ENCODE peak calls at places on chromosomes 12 and 14, in eight cellular contexts. K is fibroblast of villous mesenchyme, I is fibroblast of mammary gland, A is lower leg skin, O is fibroblast of lung, J is AG10803, C is HFF-Myc, H is mammary epithelial cell. W is an unnamed sample.

GRCh38 chr14:67428501-67429031 is 16.6 kb upstream of the PLEK2 start:
- DNase-seq in K (peak; percentile 33), I (peak; percentile 83), A (no peak), O (peak; percentile 43), J (peak; percentile 80), C (peak; percentile 52), H (peak; percentile 59), W (no peak)

GRCh38 chr12:124493809-124494750 is 73.3 kb downstream of the NCOR2 start:
- DNase-seq in K (no peak), I (no peak), A (no peak), O (no peak), J (no peak), C (no peak), H (no peak), W (peak; percentile 94)

GRCh38 chr12:124684971-124685688 is 117.7 kb upstream of the NCOR2 start:
- DNase-seq in K (peak; percentile 89), I (peak; percentile 91), A (peak; percentile 64), O (peak; percentile 85), J (peak; percentile 77), C (peak; percentile 39), H (peak; percentile 67), W (peak; percentile 25)

GRCh38 chr12:9347328-9348127 is 139.3 kb upstream of the PZP start:
- DNase-seq in K (peak; percentile 55), I (peak; percentile 52), A (no peak), O (peak; percentile 71), J (peak; percentile 52), C (no peak), H (peak; percentile 97), W (no peak)

GRCh38 chr12:117279606-117280005 is 81.8 kb downstream of the NOS1 start:
- DNase-seq in K (no peak), I (no peak), A (no peak), O (no peak), J (no peak), C (no peak), H (no peak), W (peak; percentile 21)

GRCh38 chr14:51094282-51094821 is 553 bp downstream of the TRIM9 start:
- DNase-seq in K (no peak), I (no peak), A (no peak), O (peak; percentile 3), J (no peak), C (no peak), H (no peak), W (no peak)

GRCh38 chr14:60561845-60562746 is 53.1 kb downstream of the SIX6 start:
- DNase-seq in K (peak; percentile 64), I (peak; percentile 87), A (no peak), O (peak; percentile 84), J (peak; percentile 80), C (peak; percentile 52), H (peak; percentile 47), W (peak; percentile 81)

GRCh38 chr14:99232406-99233214 is 39.4 kb downstream of the BCL11B start:
- DNase-seq in K (no peak), I (no peak), A (no peak), O (no peak), J (peak; percentile 39), C (no peak), H (no peak), W (peak; percentile 35)

GRCh38 chr12:65093571-65093970 is 27.5 kb downstream of the WIF1 start:
- DNase-seq in K (no peak), I (peak; percentile 62), A (no peak), O (peak; percentile 3), J (no peak), C (no peak), H (no peak), W (no peak)

GRCh38 chr14:21734457-21735074 is 60.9 kb upstream of the OR4E1 start:
- DNase-seq in K (peak; percentile 51), I (peak; percentile 59), A (no peak), O (peak; percentile 24), J (no peak), C (peak; percentile 2), H (peak; percentile 34), W (peak; percentile 68)

GRCh38 chr12:107485731-107486130 is 199.9 kb upstream of the PWP1 start:
- DNase-seq in K (no peak), I (peak; percentile 18), A (no peak), O (no peak), J (no peak), C (no peak), H (no peak), W (no peak)

GRCh38 chr12:107488666-107489065 is 196.9 kb upstream of the PWP1 start:
- DNase-seq in K (no peak), I (peak; percentile 87), A (no peak), O (peak; percentile 42), J (peak; percentile 75), C (no peak), H (no peak), W (no peak)

GRCh38 chr12:107484941-107485340 is 200.7 kb upstream of the PWP1 start:
- DNase-seq in K (no peak), I (no peak), A (no peak), O (no peak), J (no peak), C (no peak), H (no peak), W (no peak)

GRCh38 chr12:107486140-107486892 is 199.3 kb upstream of the PWP1 start:
- DNase-seq in K (no peak), I (no peak), A (no peak), O (no peak), J (no peak), C (no peak), H (no peak), W (no peak)

GRCh38 chr12:107487011-107487680 is 198.5 kb upstream of the PWP1 start:
- DNase-seq in K (no peak), I (no peak), A (no peak), O (no peak), J (no peak), C (no peak), H (no peak), W (no peak)
- TF ChIP-seq CTCF in K (no peak), I (no peak), A (no peak), O (no peak), J (no peak), C (no peak), H (no peak), W (no peak)

DNA sequence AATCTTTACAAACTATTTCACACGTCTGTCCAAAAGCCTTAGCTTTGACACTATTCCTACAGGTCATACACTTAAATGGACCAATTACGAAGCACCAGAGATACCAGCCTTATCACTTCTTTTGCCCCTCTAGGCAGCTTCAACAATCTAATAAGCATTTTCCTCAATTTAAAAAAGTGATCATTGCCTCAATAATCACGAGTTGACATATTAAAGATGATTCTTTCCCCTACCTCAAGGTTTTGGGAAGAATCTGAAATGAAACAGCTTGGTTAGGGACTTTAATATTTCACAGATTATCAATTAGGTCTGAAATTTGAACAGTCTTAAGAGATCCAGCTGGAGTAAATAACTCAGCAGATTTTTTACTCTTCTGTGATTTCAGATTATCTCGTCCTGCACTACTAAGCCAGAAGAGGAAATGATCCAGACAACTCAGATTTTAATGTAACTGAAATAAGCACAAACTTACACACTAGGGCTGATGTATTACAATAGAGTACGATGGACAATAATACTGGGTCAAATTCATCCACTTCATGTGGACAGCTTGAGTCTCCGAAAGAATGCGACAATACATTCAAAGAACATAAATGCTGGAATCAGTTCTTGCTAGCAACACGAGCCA is 15.9 kb downstream of the UBE2N start:
- DNase-seq in K (no peak), I (no peak), A (no peak), O (no peak), J (no peak), C (no peak), H (no peak), W (no peak)
- H3K4me3 ChIP-seq in K (no peak overlapping the region), I (no peak overlapping the region), A (no peak overlapping the region), O (no peak overlapping the region), J (no peak overlapping the region), C (no peak overlapping the region), H (no peak overlapping the region), W (peak overlapping the region; percentile 32)

DNA sequence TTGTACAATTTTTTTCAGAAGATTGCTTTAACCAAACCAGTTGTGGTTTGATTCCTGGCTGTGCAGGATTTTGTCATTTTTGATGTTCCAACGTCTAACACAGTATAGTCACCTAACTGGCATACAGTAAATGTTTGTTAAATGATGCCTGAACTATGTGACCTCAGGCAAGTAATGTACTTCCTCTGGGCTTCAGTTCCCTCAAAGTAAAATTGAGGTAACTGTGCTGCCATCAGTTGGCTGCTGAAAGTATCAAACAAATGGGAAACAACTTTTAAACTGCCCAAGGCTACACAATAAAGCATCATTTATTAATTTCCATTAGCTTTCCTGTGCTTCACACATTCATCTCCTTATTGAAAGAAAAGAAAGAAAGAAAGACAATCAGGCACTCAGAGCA is 4.3 kb downstream of the TM7SF3 start:
- DNase-seq in K (no peak), I (no peak), A (no peak), O (no peak), J (peak; percentile 9), C (no peak), H (peak; percentile 16), W (peak; percentile 21)
- TF ChIP-seq CTCF in K (no peak), I (no peak), A (no peak), O (no peak), J (no peak), C (no peak), H (no peak), W (no peak)

DNA sequence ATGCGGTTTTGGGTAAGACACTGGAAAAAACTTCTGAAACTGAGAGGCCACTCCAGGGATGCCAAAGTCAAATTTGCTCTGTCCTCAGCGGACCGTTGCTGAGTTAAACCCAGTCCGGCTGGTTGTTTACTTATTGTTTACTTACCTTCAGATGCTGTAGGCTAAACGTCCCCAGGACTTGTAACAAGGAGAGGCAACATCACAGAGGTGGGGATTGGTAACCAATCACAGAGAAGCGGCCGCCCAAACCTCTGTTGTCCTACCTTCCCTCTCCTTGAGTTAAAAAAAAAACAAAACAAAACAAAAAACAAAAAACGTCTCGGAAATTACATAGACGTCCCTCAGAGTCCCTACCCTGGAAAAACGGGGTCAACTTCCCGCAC is 380 bp downstream of the ANO2 start:
- DNase-seq in K (no peak), I (no peak), A (no peak), O (no peak), J (no peak), C (no peak), H (no peak), W (no peak)
- H3K4me3 ChIP-seq in K (peak overlapping the region; percentile 35), I (no peak overlapping the region), A (no peak overlapping the region), O (peak overlapping the region; percentile 40), J (peak overlapping the region; percentile 41), C (peak overlapping the region; percentile 23), H (peak overlapping the region; percentile 27), W (no peak overlapping the region)

GRCh38 chr12:76345569-76345968 is 2.6 kb downstream of the BBS10 start:
- DNase-seq in K (no peak), I (no peak), A (no peak), O (no peak), J (no peak), C (no peak), H (no peak), W (no peak)

GRCh38 chr12:76341436-76342030 is 6.7 kb downstream of the BBS10 start:
- DNase-seq in K (no peak), I (peak; percentile 56), A (no peak), O (peak; percentile 24), J (peak; percentile 31), C (no peak), H (peak; percentile 68), W (no peak)

GRCh38 chr12:76346236-76346635 is 2.0 kb downstream of the BBS10 start:
- DNase-seq in K (peak; percentile 38), I (peak; percentile 69), A (no peak), O (peak; percentile 70), J (peak; percentile 64), C (no peak), H (no peak), W (no peak)

GRCh38 chr12:76348079-76348901 is at the start of gene BBS10:
- DNase-seq in K (peak; percentile 89), I (peak; percentile 89), A (peak; percentile 90), O (peak; percentile 90), J (peak; percentile 89), C (peak; percentile 73), H (peak; percentile 92), W (peak; percentile 96)

GRCh38 chr12:76346798-76347420 is 1.3 kb downstream of the BBS10 start:
- DNase-seq in K (peak; percentile 74), I (peak; percentile 77), A (peak; percentile 41), O (peak; percentile 85), J (peak; percentile 77), C (peak; percentile 58), H (peak; percentile 55), W (peak; percentile 66)
- TF ChIP-seq CTCF in K (peak; percentile 54), I (peak; percentile 56), A (no peak), O (peak; percentile 59), J (peak; percentile 71), C (peak; percentile 47), H (peak; percentile 49), W (peak; percentile 24)